ENCODE peak calls at places on chromosome 14, in four cellular contexts. Q is trophoblast cell, W is H1, J is mesendoderm. G is an unnamed sample. For H3K79me2, the result is how much of the 10 kb centered on the place peaks cover.

GRCh38 chr14:20440465-20440864 is 4.5 kb upstream of the KLHL33 start:
- DNase-seq in W (no peak), J (no peak), Q (no peak), G (no peak)

GRCh38 chr14:22106700-22107697 is 433.4 kb upstream of the OR4E1 start:
- DNase-seq in Q (peak), W (no peak), J (no peak), G (no peak)

GRCh38 chr14:85391892-85392291 is 138.1 kb upstream of the FLRT2 start:
- DNase-seq in J (no peak), Q (no peak), W (no peak), G (no peak)

GRCh38 chr14:44271006-44271405 is 236.1 kb downstream of the FSCB start:
- DNase-seq in J (no peak), Q (peak), W (no peak), G (no peak)

GRCh38 chr14:92877757-92878431 is 45.1 kb upstream of the CHGA start:
- DNase-seq in Q (no peak), J (peak), W (peak), G (peak)

GRCh38 chr14:73173092-73173735 is 36.9 kb downstream of the PSEN1 start:
- DNase-seq in W (no peak), J (peak), Q (peak), G (no peak)

GRCh38 chr14:33950320-33951182 is at the start of gene EGLN3:
- DNase-seq in Q (peak), J (peak), W (peak), G (peak)

GRCh38 chr14:70808402-70809237 is 693 bp downstream of the MAP3K9 start:
- DNase-seq in Q (peak), W (peak), J (peak), G (peak)

GRCh38 chr14:70809238-70810214 is at the start of gene MAP3K9:
- DNase-seq in Q (peak), J (peak), W (peak), G (peak)

GRCh38 chr14:51398898-51399297 is 158.9 kb downstream of the TMX1 start:
- DNase-seq in W (no peak), Q (no peak), J (peak), G (no peak)

GRCh38 chr14:69986336-69986735 is 107.1 kb downstream of the SMOC1 start:
- DNase-seq in W (no peak), J (no peak), Q (no peak), G (no peak)

GRCh38 chr14:83779266-83779665 is 1750.7 kb upstream of the FLRT2 start:
- DNase-seq in J (no peak), Q (no peak), W (no peak), G (no peak)

GRCh38 chr14:95210699-95211098 is 53.4 kb upstream of the DICER1 start:
- DNase-seq in J (no peak), W (no peak), Q (no peak), G (no peak)

GRCh38 chr14:76867536-76868452 is 41.6 kb downstream of the LRRC74A start:
- DNase-seq in W (no peak), J (no peak), Q (no peak), G (no peak)

DNA sequence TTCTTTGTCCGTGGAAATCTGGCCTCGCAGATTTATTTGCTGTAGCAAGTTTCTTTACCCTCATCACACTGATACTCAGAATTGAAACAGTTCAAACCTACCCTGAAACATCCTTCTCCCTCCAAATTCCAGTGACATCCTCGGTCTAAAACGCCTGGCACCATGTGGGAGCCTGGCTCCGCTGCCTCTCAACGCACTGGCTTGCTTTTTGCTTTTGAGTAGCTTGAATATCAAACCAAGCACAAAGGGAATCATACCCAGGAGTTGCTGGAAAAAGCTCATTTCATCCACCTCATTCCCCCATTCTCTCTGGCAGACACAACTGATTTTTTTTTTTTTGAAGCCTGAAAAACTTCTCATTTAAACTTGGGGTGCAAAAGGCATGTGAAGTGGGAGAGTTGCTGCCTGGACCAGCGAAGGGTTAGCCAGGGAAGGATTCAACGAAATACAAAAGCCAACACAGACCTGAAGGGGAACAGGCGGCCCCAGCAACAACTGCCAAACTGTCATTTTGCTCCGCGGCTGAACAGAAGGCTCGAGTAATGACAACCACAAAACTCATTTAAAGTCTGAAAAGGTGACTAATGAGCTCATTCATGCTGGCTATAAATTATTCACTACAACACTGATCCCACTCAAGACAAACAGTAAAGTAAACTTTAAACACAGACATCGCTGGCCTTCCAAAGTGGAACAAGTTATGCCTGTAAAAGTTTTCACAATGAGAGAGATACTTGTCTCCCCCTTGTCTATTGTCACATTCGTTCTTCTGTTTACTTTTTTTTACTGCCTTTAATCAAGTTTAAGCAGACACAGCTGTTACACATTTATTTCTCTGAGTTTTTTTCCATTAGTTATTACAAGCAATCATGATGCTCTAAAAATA is 12.4 kb upstream of the FOXN3 start:
- DNase-seq in J (no peak), Q (peak), W (no peak), G (no peak)
- H4K8ac ChIP-seq in J (no peak), Q (peak), W (no peak), G (no peak)

GRCh38 chr14:52922059-52922458 is 28.8 kb downstream of the FERMT2 start:
- DNase-seq in Q (no peak), J (peak), W (no peak), G (no peak)
- H3K79me2 ChIP-seq in Q (under half), J (half or more), W (half or more), G (under half)

GRCh38 chr14:103556976-103557758 is 5.3 kb downstream of the BAG5 start:
- DNase-seq in W (no peak), Q (no peak), J (no peak), G (no peak)
- H4K8ac ChIP-seq in W (no peak), Q (no peak), J (no peak), G (no peak)

GRCh38 chr14:54758041-54758440 is 144.6 kb downstream of the GCH1 start:
- DNase-seq in J (no peak), W (no peak), Q (no peak), G (no peak)

GRCh38 chr14:54761835-54762234 is 140.8 kb downstream of the GCH1 start:
- DNase-seq in J (no peak), W (no peak), Q (no peak), G (no peak)

GRCh38 chr14:54760866-54761265 is 141.8 kb downstream of the GCH1 start:
- DNase-seq in Q (no peak), W (no peak), J (no peak), G (no peak)

GRCh38 chr14:54762296-54762695 is 140.3 kb downstream of the GCH1 start:
- DNase-seq in J (no peak), Q (no peak), W (no peak), G (no peak)

GRCh38 chr14:54759982-54760585 is 142.5 kb downstream of the GCH1 start:
- DNase-seq in W (no peak), Q (peak), J (no peak), G (no peak)
- H3K79me2 ChIP-seq in W (under half), Q (under half), J (under half), G (under half)

GRCh38 chr14:90274019-90274418 is 17.7 kb downstream of the PSMC1 start:
- DNase-seq in Q (no peak), W (peak), J (peak), G (peak)
- H4K8ac ChIP-seq in Q (no peak), W (no peak), J (no peak), G (no peak)

GRCh38 chr14:24190416-24190815 is 1.8 kb upstream of the IPO4 start:
- DNase-seq in Q (no peak), J (no peak), W (no peak), G (no peak)
- H3K79me2 ChIP-seq in Q (under half), J (under half), W (under half), G (under half)

GRCh38 chr14:60650382-60650961 is 1.2 kb upstream of the SIX1 start:
- DNase-seq in W (no peak), Q (no peak), J (peak), G (no peak)

GRCh38 chr14:60648934-60649814 is at the start of gene SIX1:
- DNase-seq in Q (peak), W (peak), J (peak), G (peak)

GRCh38 chr14:60651051-60651935 is 2.0 kb upstream of the SIX1 start:
- DNase-seq in Q (no peak), J (no peak), W (no peak), G (no peak)

GRCh38 chr14:60648169-60648933 is 926 bp downstream of the SIX1 start:
- DNase-seq in Q (no peak), J (peak), W (no peak), G (peak)

DNA sequence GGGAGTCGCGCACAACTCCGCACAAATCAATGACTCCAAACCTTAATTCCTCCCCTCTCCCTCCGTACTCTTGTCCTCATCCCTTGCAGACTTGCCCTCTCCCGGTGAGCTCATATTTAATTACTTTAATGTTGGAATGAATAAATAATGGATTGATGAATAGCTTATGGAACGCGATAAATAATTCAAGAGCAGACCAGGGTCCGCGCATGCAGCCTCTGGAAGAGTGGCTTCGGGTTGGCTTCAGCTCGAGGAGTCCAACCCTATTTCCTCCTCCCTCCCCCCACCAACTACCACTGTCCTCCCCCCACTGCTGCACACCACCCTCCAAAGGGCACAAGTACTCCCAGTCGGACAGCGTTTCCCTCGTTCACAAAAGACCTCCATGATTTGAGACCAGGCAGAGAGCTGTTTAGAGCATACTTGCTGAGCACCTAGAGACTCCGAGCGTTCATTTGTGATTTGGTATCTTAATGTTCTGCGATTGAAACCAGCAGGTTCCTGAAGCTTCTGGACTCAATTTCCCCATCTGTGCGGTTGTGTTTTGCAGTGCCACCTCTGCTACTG is 621 bp upstream of the SIX1 start:
- DNase-seq in W (no peak), Q (no peak), J (peak), G (peak)
- H4K8ac ChIP-seq in W (no peak), Q (no peak), J (no peak), G (no peak)

DNA sequence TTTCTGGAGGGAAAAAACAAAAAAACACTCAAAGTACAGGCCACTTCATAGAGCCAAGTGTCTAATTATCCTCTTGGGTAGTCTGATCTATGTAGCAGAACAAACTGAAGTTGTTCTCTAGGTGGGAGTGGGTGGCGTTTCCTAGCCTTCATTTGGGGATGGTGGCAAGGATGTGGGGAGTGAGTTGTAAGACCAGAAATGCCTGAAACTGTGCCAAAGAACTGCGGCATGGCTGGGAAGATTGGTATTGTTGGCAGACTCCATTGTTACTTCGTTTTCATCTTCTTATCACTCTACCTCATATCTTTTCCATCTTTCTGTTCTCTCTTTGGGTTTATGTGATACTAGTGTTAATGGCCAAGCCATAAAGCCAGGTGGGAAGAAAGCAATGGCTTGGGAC is 177.3 kb upstream of the DDHD1 start:
- DNase-seq in Q (no peak), J (no peak), W (no peak), G (no peak)
- H3K79me2 ChIP-seq in Q (under half), J (under half), W (under half), G (under half)

DNA sequence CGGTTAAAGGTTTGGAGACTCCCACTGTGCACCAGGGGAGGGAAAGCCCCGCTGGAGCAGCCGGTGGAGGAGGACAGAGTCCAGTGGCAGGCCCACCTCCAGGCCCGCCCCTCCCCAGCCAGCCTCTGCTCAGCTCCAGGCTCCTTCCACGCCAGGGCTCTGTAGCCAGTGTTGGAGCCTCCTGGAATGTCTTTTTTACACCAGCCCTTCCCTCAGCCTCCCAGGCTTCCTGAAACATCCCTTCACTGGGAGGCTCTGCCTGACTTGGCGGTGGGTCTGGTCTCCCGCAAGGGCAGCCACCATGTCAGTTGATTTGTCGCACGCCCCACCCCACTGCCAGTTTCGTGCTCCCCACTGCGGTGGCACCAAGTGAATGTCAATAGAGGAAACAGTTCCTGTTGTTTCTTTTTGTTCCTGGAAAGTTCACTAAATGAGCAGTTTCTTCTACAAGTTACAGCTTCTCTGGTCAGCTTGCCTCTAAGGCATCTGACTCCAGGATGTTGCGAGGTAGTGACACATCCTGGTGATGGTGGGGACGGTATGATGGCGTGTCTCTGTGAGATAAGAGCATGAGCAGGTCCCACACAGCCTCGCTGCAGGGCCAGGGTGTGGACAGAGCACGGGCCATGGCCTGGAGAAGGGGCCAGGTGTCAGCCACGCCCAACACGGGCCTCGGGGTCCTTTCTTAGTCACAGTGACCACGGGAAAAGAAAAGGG is 79.7 kb upstream of the DYNC1H1 start:
- DNase-seq in J (no peak), Q (no peak), W (no peak), G (no peak)
- H4K8ac ChIP-seq in J (no peak), Q (no peak), W (no peak), G (no peak)